ENCODE peak calls at places on chromosomes 4 and X, in nine cellular contexts. G is cerebellar cortex; M is Right ventricle myocardium superior; W is substantia nigra; T is stimulated activated CD4-positive, alpha-beta T cell treated with anti-CD3 and anti-CD28 coated beads, Interleukin-1b, Interleukin-23, amount 100 ng/mL, for 48 hours; Y is NCI-H1092 treated with DMSO at 0.1 percent for 48 hours; X is NCI-H1105; U is stimulated activated CD8-positive, alpha-beta memory T cell treated with anti-CD3 and anti-CD28 coated beads, Interleukin-7, amount 100 ng/mL, for 4 hours; Z is NAMALWA. S is an unnamed sample.

GRCh38 chr4:107712236-107712635 is 7.8 kb downstream of the PAPSS1 start:
- DNase-seq in G (no peak), M (no peak), W (no peak), T (no peak), Y (no peak), X (no peak), U (no peak), Z (no peak), S (no peak)

GRCh38 chrX:9447906-9448305 is 17.0 kb upstream of the TBL1X start:
- DNase-seq in G (no peak), M (no peak), W (no peak), T (no peak), Y (no peak), X (no peak), U (no peak), Z (no peak), S (no peak)

GRCh38 chr4:122854860-122855259 is 28.2 kb downstream of the FGF2 start:
- DNase-seq in G (peak), M (no peak), W (peak), T (no peak), Y (no peak), X (no peak), U (no peak), Z (no peak), S (no peak)

GRCh38 chr4:29867412-29867811 is 852.8 kb upstream of the PCDH7 start:
- DNase-seq in G (no peak), M (no peak), W (no peak), T (no peak), Y (no peak), X (no peak), U (no peak), Z (no peak), S (no peak)

GRCh38 chr4:134762053-134762452 is 560.5 kb upstream of the PABPC4L start:
- DNase-seq in G (no peak), M (no peak), W (no peak), T (no peak), Y (no peak), X (no peak), U (no peak), Z (peak), S (no peak)

GRCh38 chr4:44984083-44984482 is 257.7 kb upstream of the GNPDA2 start:
- DNase-seq in G (no peak), M (no peak), W (no peak), T (no peak), Y (no peak), X (no peak), U (no peak), Z (no peak), S (no peak)

GRCh38 chr4:179867300-179867878 is 2375.8 kb upstream of the TENM3 start:
- DNase-seq in G (peak), M (peak), W (peak), T (peak), Y (peak), X (no peak), U (no peak), Z (peak), S (no peak)

GRCh38 chrX:63784902-63785692 is at the start of gene ARHGEF9:
- DNase-seq in G (peak), M (peak), W (no peak), T (no peak), Y (peak), X (peak), U (no peak), Z (no peak), S (no peak)

GRCh38 chr4:155403886-155404285 is 27.1 kb upstream of the MAP9 start:
- DNase-seq in G (peak), M (no peak), W (no peak), T (no peak), Y (peak), X (peak), U (no peak), Z (peak), S (no peak)

GRCh38 chr4:94534401-94535312 is 82.9 kb downstream of the PDLIM5 start:
- DNase-seq in G (no peak), M (no peak), W (no peak), T (no peak), Y (no peak), X (no peak), U (no peak), Z (peak), S (no peak)

GRCh38 chr4:6199344-6199921 is 916 bp downstream of the JAKMIP1 start:
- DNase-seq in G (no peak), M (no peak), W (no peak), T (no peak), Y (no peak), X (no peak), U (peak), Z (no peak), S (no peak)

GRCh38 chrX:1537031-1537715 is at the start of gene P2RY8:
- DNase-seq in G (peak), M (peak), W (no peak), T (peak), Y (no peak), X (no peak), U (peak), Z (peak), S (no peak)

GRCh38 chr4:89998350-89999098 is 103.9 kb downstream of the MMRN1 start:
- DNase-seq in G (peak), M (no peak), W (no peak), T (no peak), Y (peak), X (no peak), U (no peak), Z (no peak), S (peak)

GRCh38 chr4:103372002-103372558 is 173.9 kb upstream of the CENPE start:
- DNase-seq in G (no peak), M (no peak), W (no peak), T (no peak), Y (no peak), X (no peak), U (no peak), Z (no peak), S (no peak)

GRCh38 chr4:124903995-124904722 is 191.6 kb upstream of the ANKRD50 start:
- DNase-seq in G (no peak), M (no peak), W (no peak), T (no peak), Y (peak), X (peak), U (no peak), Z (no peak), S (peak)

GRCh38 chr4:68082758-68083157 is 46.9 kb downstream of the TMPRSS11F start:
- DNase-seq in G (no peak), M (no peak), W (no peak), T (no peak), Y (no peak), X (no peak), U (no peak), Z (no peak), S (no peak)

GRCh38 chr4:112327950-112328349 is 30.8 kb downstream of the ALPK1 start:
- DNase-seq in G (peak), M (no peak), W (no peak), T (no peak), Y (peak), X (peak), U (no peak), Z (peak), S (peak)

GRCh38 chrX:86604620-86605019 is 456.4 kb downstream of the DACH2 start:
- DNase-seq in G (no peak), M (no peak), W (no peak), T (no peak), Y (no peak), X (no peak), U (no peak), Z (peak), S (no peak)

GRCh38 chr4:8394125-8394524 is 46.4 kb downstream of the ACOX3 start:
- DNase-seq in G (no peak), M (peak), W (peak), T (no peak), Y (peak), X (no peak), U (no peak), Z (peak), S (no peak)

GRCh38 chr4:42490015-42490414 is 92.7 kb downstream of the SHISA3 start:
- DNase-seq in G (no peak), M (no peak), W (no peak), T (no peak), Y (no peak), X (no peak), U (no peak), Z (no peak), S (no peak)

GRCh38 chrX:48487362-48487785 is 11.4 kb downstream of the FTSJ1 start:
- DNase-seq in G (no peak), M (no peak), W (no peak), T (no peak), Y (no peak), X (no peak), U (no peak), Z (no peak), S (no peak)

GRCh38 chr4:109015413-109015810 is 252.6 kb upstream of the ETNPPL start:
- DNase-seq in G (no peak), M (no peak), W (no peak), T (no peak), Y (no peak), X (no peak), U (no peak), Z (no peak), S (no peak)

GRCh38 chrX:23331701-23332100 is 2.9 kb upstream of the PTCHD1 start:
- DNase-seq in G (peak), M (no peak), W (no peak), T (no peak), Y (no peak), X (no peak), U (no peak), Z (no peak), S (no peak)

GRCh38 chr4:61200195-61200990 is at the start of gene ADGRL3:
- DNase-seq in G (peak), M (peak), W (peak), T (no peak), Y (peak), X (peak), U (no peak), Z (no peak), S (peak)

GRCh38 chr4:4960574-4960973 is 58.7 kb downstream of the CYTL1 start:
- DNase-seq in G (no peak), M (no peak), W (no peak), T (no peak), Y (no peak), X (no peak), U (no peak), Z (no peak), S (no peak)

GRCh38 chrX:135389717-135390116 is 32.0 kb upstream of the SMIM10L2A start:
- DNase-seq in G (no peak), M (no peak), W (no peak), T (no peak), Y (no peak), X (no peak), U (no peak), Z (no peak), S (no peak)

GRCh38 chr4:628346-628745 is 3.0 kb downstream of the PDE6B start:
- DNase-seq in G (no peak), M (peak), W (no peak), T (no peak), Y (no peak), X (no peak), U (no peak), Z (no peak), S (no peak)

GRCh38 chr4:94412019-94413017 is 39.4 kb upstream of the PDLIM5 start:
- DNase-seq in G (no peak), M (no peak), W (no peak), T (no peak), Y (peak), X (peak), U (no peak), Z (no peak), S (no peak)

GRCh38 chr4:108473163-108473720 is 147.1 kb upstream of the RPL34 start:
- DNase-seq in G (no peak), M (no peak), W (no peak), T (no peak), Y (peak), X (no peak), U (no peak), Z (no peak), S (no peak)

GRCh38 chrX:52574416-52575275 is 57.8 kb upstream of the XAGE1B start:
- DNase-seq in G (peak), M (no peak), W (no peak), T (no peak), Y (peak), X (peak), U (no peak), Z (peak), S (peak)

GRCh38 chrX:47637546-47638195 is 7.9 kb upstream of the CFP start:
- DNase-seq in G (peak), M (peak), W (peak), T (peak), Y (no peak), X (no peak), U (no peak), Z (no peak), S (no peak)

GRCh38 chrX:129782015-129782495 is 2.3 kb downstream of the SASH3 start:
- DNase-seq in G (no peak), M (no peak), W (no peak), T (no peak), Y (no peak), X (no peak), U (no peak), Z (no peak), S (no peak)

GRCh38 chr4:169975837-169976796 is 50.1 kb downstream of the MFAP3L start:
- DNase-seq in G (no peak), M (no peak), W (no peak), T (no peak), Y (no peak), X (no peak), U (no peak), Z (no peak), S (no peak)

GRCh38 chr4:1821679-1822567 is 28.8 kb downstream of the FGFR3 start:
- DNase-seq in G (no peak), M (no peak), W (no peak), T (no peak), Y (no peak), X (no peak), U (no peak), Z (no peak), S (no peak)

GRCh38 chrX:16517206-16517605 is 132.8 kb upstream of the S100G start:
- DNase-seq in G (no peak), M (no peak), W (no peak), T (no peak), Y (no peak), X (no peak), U (no peak), Z (no peak), S (no peak)

GRCh38 chrX:34638116-34638515 is 19.0 kb downstream of the TMEM47 start:
- DNase-seq in G (peak), M (no peak), W (no peak), T (no peak), Y (peak), X (no peak), U (no peak), Z (peak), S (no peak)

S was measured in DMS 273 treated with DMSO at 0.1 percent for 48 hours.